ENCODE peak calls at places on chromosomes 12 and 14, in six cellular contexts. L, F, G, I, Q and Z are unnamed samples.

GRCh38 chr14:51533160-51533559 is 118.5 kb upstream of the FRMD6 start:
- DNase-seq in L (peak; percentile 66), F (no peak), G (no peak), I (no peak), Q (no peak), Z (no peak)

GRCh38 chr12:21881950-21882349 is 59.3 kb downstream of the ABCC9 start:
- DNase-seq in L (no peak), F (no peak), G (no peak), I (no peak), Q (no peak), Z (no peak)

GRCh38 chr14:99035712-99036593 is 236.0 kb downstream of the BCL11B start:
- DNase-seq in L (peak; percentile 4), F (no peak), G (no peak), I (no peak), Q (peak; percentile 60), Z (no peak)

GRCh38 chr12:80659512-80660094 is 47.8 kb upstream of the MYF6 start:
- DNase-seq in L (no peak), F (no peak), G (no peak), I (no peak), Q (no peak), Z (no peak)

GRCh38 chr14:69842671-69843407 is 36.4 kb upstream of the SMOC1 start:
- DNase-seq in L (no peak), F (peak; percentile 33), G (no peak), I (no peak), Q (no peak), Z (no peak)

GRCh38 chr12:6765048-6765633 is 1.0 kb upstream of the PTMS start:
- DNase-seq in L (no peak), F (no peak), G (peak; percentile 39), I (no peak), Q (no peak), Z (no peak)

GRCh38 chr12:106642991-106643390 is 60.2 kb downstream of the RFX4 start:
- DNase-seq in L (no peak), F (no peak), G (no peak), I (peak; percentile 19), Q (no peak), Z (no peak)

GRCh38 chr14:37588956-37589737 is 5.9 kb downstream of the FOXA1 start:
- DNase-seq in L (no peak), F (no peak), G (no peak), I (no peak), Q (no peak), Z (no peak)

GRCh38 chr14:50083467-50084337 is 32.7 kb downstream of the VCPKMT start:
- DNase-seq in L (no peak), F (no peak), G (no peak), I (no peak), Q (no peak), Z (no peak)

GRCh38 chr12:47753021-47754001 is 5.4 kb downstream of the RAPGEF3 start:
- DNase-seq in L (no peak), F (no peak), G (no peak), I (no peak), Q (no peak), Z (no peak)

GRCh38 chr14:58637040-58637390 is 747 bp upstream of the DACT1 start:
- DNase-seq in L (no peak), F (peak; percentile 56), G (no peak), I (no peak), Q (no peak), Z (peak; percentile 22)

GRCh38 chr14:90439874-90440442 is 43.1 kb downstream of the CALM1 start:
- DNase-seq in L (no peak), F (no peak), G (no peak), I (no peak), Q (no peak), Z (no peak)

GRCh38 chr12:105706321-105706972 is 376.0 kb downstream of the C12orf75 start:
- DNase-seq in L (peak; percentile 79), F (no peak), G (no peak), I (no peak), Q (no peak), Z (peak; percentile 53)